ENCODE peak calls at places on chromosome 18, in five cellular contexts. Q is stimulated activated CD4-positive, alpha-beta T cell treated with anti-CD3 and anti-CD28 coated beads, Interleukin-2, amount 100 ng/mL, for 48 hours; P is RPMI7951; X is NCI-H1417 treated with DMSO at 0.1 percent for 48 hours; L is head of caudate nucleus. T is an unnamed sample.

GRCh38 chr18:27227721-27228120 is 42.6 kb upstream of the CHST9 start:
- DNase-seq in Q (no peak), P (no peak), X (no peak), L (no peak), T (no peak)

GRCh38 chr18:22838639-22839487 is 94.3 kb upstream of the RBBP8 start:
- DNase-seq in Q (no peak), P (no peak), X (no peak), L (no peak), T (no peak)

GRCh38 chr18:22167091-22167470 is 2.3 kb upstream of the GATA6 start:
- DNase-seq in Q (no peak), P (no peak), X (no peak), L (no peak), T (no peak)

GRCh38 chr18:10023853-10024638 is 110.2 kb downstream of the VAPA start:
- DNase-seq in Q (no peak), P (no peak), X (peak; percentile 95), L (no peak), T (no peak)

GRCh38 chr18:31610841-31611240 is 19.2 kb downstream of the TTR start:
- DNase-seq in Q (no peak), P (peak; percentile 0), X (no peak), L (no peak), T (no peak)

GRCh38 chr18:56995579-56996194 is 151.2 kb upstream of the BOD1L2 start:
- DNase-seq in Q (no peak), P (no peak), X (no peak), L (peak; percentile 49), T (no peak)

GRCh38 chr18:30522288-30522929 is 520.1 kb downstream of the DSC3 start:
- DNase-seq in Q (no peak), P (no peak), X (no peak), L (no peak), T (no peak)

GRCh38 chr18:68667121-68667520 is 47.8 kb downstream of the TMX3 start:
- DNase-seq in Q (no peak), P (no peak), X (no peak), L (no peak), T (no peak)

GRCh38 chr18:26813043-26813442 is 52.5 kb downstream of the AQP4 start:
- DNase-seq in Q (no peak), P (peak; percentile 8), X (peak; percentile 42), L (peak; percentile 54), T (no peak)

GRCh38 chr18:7102131-7102530 is 15.5 kb downstream of the LAMA1 start:
- DNase-seq in Q (no peak), P (no peak), X (no peak), L (no peak), T (no peak)

GRCh38 chr18:79403723-79404566 is 8.2 kb downstream of the NFATC1 start:
- DNase-seq in Q (no peak), P (no peak), X (no peak), L (no peak), T (no peak)

GRCh38 chr18:62118324-62118723 is 68.5 kb downstream of the PIGN start:
- DNase-seq in Q (no peak), P (peak; percentile 69), X (no peak), L (no peak), T (no peak)

GRCh38 chr18:31778391-31778950 is 17.8 kb upstream of the SLC25A52 start:
- DNase-seq in Q (no peak), P (no peak), X (no peak), L (no peak), T (no peak)

GRCh38 chr18:49011291-49011746 is 60.6 kb upstream of the SMAD7 start:
- DNase-seq in Q (no peak), P (no peak), X (no peak), L (no peak), T (no peak)

GRCh38 chr18:50372743-50373142 is 2.1 kb upstream of the SKA1 start:
- DNase-seq in Q (no peak), P (no peak), X (no peak), L (no peak), T (no peak)

GRCh38 chr18:25126751-25127150 is 225.2 kb downstream of the ZNF521 start:
- DNase-seq in Q (no peak), P (peak; percentile 45), X (no peak), L (no peak), T (no peak)

GRCh38 chr18:59715966-59716369 is 18.7 kb upstream of the CCBE1 start:
- DNase-seq in Q (no peak), P (peak; percentile 97), X (no peak), L (no peak), T (no peak)

GRCh38 chr18:23938046-23938756 is 76.4 kb upstream of the TTC39C start:
- DNase-seq in Q (no peak), P (no peak), X (no peak), L (no peak), T (no peak)

GRCh38 chr18:55228707-55229106 is 269.4 kb upstream of the CCDC68 start:
- DNase-seq in Q (no peak), P (no peak), X (no peak), L (no peak), T (no peak)

GRCh38 chr18:59537581-59537980 is 159.6 kb downstream of the CCBE1 start:
- DNase-seq in Q (no peak), P (no peak), X (no peak), L (no peak), T (no peak)

GRCh38 chr18:59802031-59802430 is 97.8 kb upstream of the PMAIP1 start:
- DNase-seq in Q (no peak), P (no peak), X (no peak), L (no peak), T (no peak)

GRCh38 chr18:31409301-31409700 is 32.7 kb downstream of the DSG4 start:
- DNase-seq in Q (no peak), P (no peak), X (no peak), L (no peak), T (no peak)

GRCh38 chr18:27583021-27583420 is 397.9 kb upstream of the CHST9 start:
- DNase-seq in Q (no peak), P (no peak), X (no peak), L (no peak), T (no peak)

GRCh38 chr18:812673-813404 is 797 bp upstream of the YES1 start:
- DNase-seq in Q (peak; percentile 56), P (peak; percentile 86), X (no peak), L (no peak), T (peak; percentile 61)

GRCh38 chr18:56447972-56448371 is 190.4 kb downstream of the TXNL1 start:
- DNase-seq in Q (no peak), P (peak; percentile 4), X (no peak), L (no peak), T (no peak)